ENCODE peak calls at places on chromosomes 5 and 9, in eight cellular contexts. One of them, this sample, is unnamed.

GRCh38 chr5:83249156-83249555 is 171.8 kb downstream of the XRCC4 start:
- DNase-seq in IMR-90: no peak
- DNase-seq in dorsolateral prefrontal cortex: no peak
- DNase-seq in GM12878: no peak
- DNase-seq in cardiac muscle cell: no peak
- DNase-seq in AG04450: no peak
- DNase-seq in neuronal stem cell: no peak
- DNase-seq in heart left ventricle: no peak
- DNase-seq in this sample: no peak

GRCh38 chr5:168987540-168988300 is 313.2 kb downstream of the SLIT3 start:
- DNase-seq in dorsolateral prefrontal cortex: peak
- DNase-seq in heart left ventricle: peak
- DNase-seq in GM12878: no peak
- DNase-seq in IMR-90: peak
- DNase-seq in neuronal stem cell: peak
- DNase-seq in AG04450: peak
- DNase-seq in cardiac muscle cell: peak
- DNase-seq in this sample: peak

GRCh38 chr9:127419306-127419705 is 4.9 kb upstream of the ZNF79 start:
- DNase-seq in GM12878: no peak
- DNase-seq in neuronal stem cell: no peak
- DNase-seq in dorsolateral prefrontal cortex: no peak
- DNase-seq in cardiac muscle cell: no peak
- DNase-seq in heart left ventricle: no peak
- DNase-seq in IMR-90: no peak
- DNase-seq in AG04450: no peak
- DNase-seq in this sample: no peak

GRCh38 chr9:124334568-124335319 is 77.0 kb downstream of the NEK6 start:
- DNase-seq in neuronal stem cell: no peak
- DNase-seq in dorsolateral prefrontal cortex: no peak
- DNase-seq in IMR-90: no peak
- DNase-seq in cardiac muscle cell: no peak
- DNase-seq in AG04450: no peak
- DNase-seq in heart left ventricle: no peak
- DNase-seq in GM12878: no peak
- DNase-seq in this sample: no peak

GRCh38 chr9:106920701-106921283 is 57.8 kb downstream of the ZNF462 start:
- DNase-seq in IMR-90: peak
- DNase-seq in GM12878: no peak
- DNase-seq in dorsolateral prefrontal cortex: no peak
- DNase-seq in neuronal stem cell: peak
- DNase-seq in AG04450: no peak
- DNase-seq in cardiac muscle cell: no peak
- DNase-seq in heart left ventricle: peak
- DNase-seq in this sample: no peak

GRCh38 chr5:505946-506555 is 18.2 kb downstream of the SLC9A3 start:
- DNase-seq in IMR-90: no peak
- DNase-seq in heart left ventricle: no peak
- DNase-seq in GM12878: no peak
- DNase-seq in cardiac muscle cell: no peak
- DNase-seq in neuronal stem cell: no peak
- DNase-seq in dorsolateral prefrontal cortex: no peak
- DNase-seq in AG04450: no peak
- DNase-seq in this sample: no peak

GRCh38 chr5:59569158-59569557 is 324.4 kb downstream of the PDE4D start:
- DNase-seq in IMR-90: no peak
- DNase-seq in AG04450: no peak
- DNase-seq in neuronal stem cell: no peak
- DNase-seq in GM12878: no peak
- DNase-seq in dorsolateral prefrontal cortex: no peak
- DNase-seq in heart left ventricle: no peak
- DNase-seq in cardiac muscle cell: no peak
- DNase-seq in this sample: no peak

GRCh38 chr5:96934291-96934694 is 1.6 kb upstream of the LNPEP start:
- DNase-seq in neuronal stem cell: no peak
- DNase-seq in AG04450: peak
- DNase-seq in dorsolateral prefrontal cortex: no peak
- DNase-seq in heart left ventricle: no peak
- DNase-seq in GM12878: no peak
- DNase-seq in cardiac muscle cell: peak
- DNase-seq in IMR-90: peak
- DNase-seq in this sample: no peak

GRCh38 chr5:27020965-27021364 is 17.4 kb downstream of the CDH9 start:
- DNase-seq in dorsolateral prefrontal cortex: no peak
- DNase-seq in neuronal stem cell: no peak
- DNase-seq in IMR-90: peak
- DNase-seq in cardiac muscle cell: peak
- DNase-seq in heart left ventricle: no peak
- DNase-seq in GM12878: no peak
- DNase-seq in AG04450: no peak
- DNase-seq in this sample: no peak

GRCh38 chr5:97534166-97534565 is 351.1 kb upstream of the RIOK2 start:
- DNase-seq in cardiac muscle cell: peak
- DNase-seq in GM12878: no peak
- DNase-seq in neuronal stem cell: peak
- DNase-seq in AG04450: peak
- DNase-seq in dorsolateral prefrontal cortex: no peak
- DNase-seq in heart left ventricle: no peak
- DNase-seq in IMR-90: peak
- DNase-seq in this sample: no peak

GRCh38 chr5:109529520-109529919 is 119.7 kb upstream of the PJA2 start:
- DNase-seq in AG04450: no peak
- DNase-seq in cardiac muscle cell: no peak
- DNase-seq in IMR-90: peak
- DNase-seq in neuronal stem cell: no peak
- DNase-seq in heart left ventricle: peak
- DNase-seq in dorsolateral prefrontal cortex: no peak
- DNase-seq in GM12878: no peak
- DNase-seq in this sample: no peak

GRCh38 chr9:109499631-109500120 is 1.6 kb upstream of the PTPN3 start:
- DNase-seq in heart left ventricle: peak
- DNase-seq in neuronal stem cell: peak
- DNase-seq in dorsolateral prefrontal cortex: peak
- DNase-seq in GM12878: no peak
- DNase-seq in IMR-90: no peak
- DNase-seq in cardiac muscle cell: peak
- DNase-seq in AG04450: no peak
- DNase-seq in this sample: peak
- H3K4me3 ChIP-seq in heart left ventricle: peak
- H3K4me3 ChIP-seq in neuronal stem cell: peak
- H3K4me3 ChIP-seq in dorsolateral prefrontal cortex: peak
- H3K4me3 ChIP-seq in GM12878: no peak
- H3K4me3 ChIP-seq in IMR-90: peak
- H3K4me3 ChIP-seq in cardiac muscle cell: peak
- H3K4me3 ChIP-seq in AG04450: peak
- H3K4me3 ChIP-seq in this sample: peak

GRCh38 chr5:10320793-10321192 is 13.1 kb upstream of the CMBL start:
- DNase-seq in AG04450: no peak
- DNase-seq in heart left ventricle: no peak
- DNase-seq in dorsolateral prefrontal cortex: no peak
- DNase-seq in GM12878: no peak
- DNase-seq in neuronal stem cell: no peak
- DNase-seq in IMR-90: no peak
- DNase-seq in cardiac muscle cell: no peak
- DNase-seq in this sample: no peak

GRCh38 chr5:10321882-10322281 is 14.2 kb upstream of the CMBL start:
- DNase-seq in dorsolateral prefrontal cortex: no peak
- DNase-seq in GM12878: no peak
- DNase-seq in IMR-90: no peak
- DNase-seq in neuronal stem cell: no peak
- DNase-seq in cardiac muscle cell: no peak
- DNase-seq in AG04450: no peak
- DNase-seq in heart left ventricle: no peak
- DNase-seq in this sample: no peak

GRCh38 chr5:10328323-10328722 is 20.6 kb upstream of the CMBL start:
- DNase-seq in cardiac muscle cell: no peak
- DNase-seq in IMR-90: peak
- DNase-seq in AG04450: no peak
- DNase-seq in dorsolateral prefrontal cortex: no peak
- DNase-seq in neuronal stem cell: no peak
- DNase-seq in GM12878: no peak
- DNase-seq in heart left ventricle: no peak
- DNase-seq in this sample: no peak

GRCh38 chr5:10324519-10325370 is 17.0 kb upstream of the CMBL start:
- DNase-seq in dorsolateral prefrontal cortex: no peak
- DNase-seq in GM12878: no peak
- DNase-seq in AG04450: no peak
- DNase-seq in IMR-90: no peak
- DNase-seq in heart left ventricle: no peak
- DNase-seq in cardiac muscle cell: no peak
- DNase-seq in neuronal stem cell: no peak
- DNase-seq in this sample: no peak

DNA sequence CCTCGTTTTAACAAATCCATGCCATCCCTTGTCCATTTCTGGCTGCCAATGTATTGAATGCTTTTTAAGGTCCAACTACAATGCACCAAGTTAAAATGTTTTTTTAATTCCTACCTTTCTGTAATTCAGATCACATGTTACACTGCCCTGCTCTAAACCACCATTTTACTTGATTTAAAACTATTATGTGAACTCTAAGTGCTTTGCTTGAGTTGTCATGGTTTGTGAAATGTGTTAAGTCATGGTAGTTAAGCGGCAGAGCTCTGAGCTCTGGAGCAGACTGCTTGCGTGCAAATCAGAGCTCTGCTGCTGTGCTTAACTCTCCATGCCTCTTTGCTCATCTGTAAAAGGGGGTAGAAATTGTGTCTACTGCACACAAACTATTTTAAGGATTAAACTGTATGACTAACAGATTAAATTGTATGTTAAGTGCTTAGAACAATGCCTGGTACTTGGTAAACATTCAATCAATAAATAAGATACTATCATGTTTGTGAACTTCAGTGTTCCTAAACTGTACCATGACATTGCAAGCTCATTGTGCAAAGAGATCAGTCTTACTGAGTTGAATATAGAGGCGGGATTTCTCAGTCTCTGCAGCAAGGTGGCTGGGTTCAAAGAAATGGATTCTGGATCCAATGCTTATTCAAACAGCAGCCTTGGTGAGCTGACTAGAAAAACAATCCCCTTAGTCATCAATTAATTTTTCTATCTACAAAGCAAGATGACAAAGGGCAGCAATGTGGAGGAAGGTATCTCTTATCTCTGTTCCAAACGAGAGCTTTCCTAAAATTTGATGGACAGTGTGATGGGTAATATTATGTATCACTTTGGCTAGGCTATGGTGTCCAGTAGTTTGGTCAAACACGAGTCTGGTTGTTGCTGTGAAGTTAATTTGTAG is 16.1 kb upstream of the CMBL start:
- DNase-seq in neuronal stem cell: no peak
- DNase-seq in AG04450: no peak
- DNase-seq in IMR-90: peak
- DNase-seq in cardiac muscle cell: no peak
- DNase-seq in GM12878: no peak
- DNase-seq in heart left ventricle: no peak
- DNase-seq in dorsolateral prefrontal cortex: no peak
- DNase-seq in this sample: no peak
- H3K27ac ChIP-seq in neuronal stem cell: no peak
- H3K27ac ChIP-seq in AG04450: no peak
- H3K27ac ChIP-seq in IMR-90: no peak
- H3K27ac ChIP-seq in cardiac muscle cell: no peak
- H3K27ac ChIP-seq in GM12878: no peak
- H3K27ac ChIP-seq in heart left ventricle: peak
- H3K27ac ChIP-seq in dorsolateral prefrontal cortex: no peak
- H3K27ac ChIP-seq in this sample: peak

DNA sequence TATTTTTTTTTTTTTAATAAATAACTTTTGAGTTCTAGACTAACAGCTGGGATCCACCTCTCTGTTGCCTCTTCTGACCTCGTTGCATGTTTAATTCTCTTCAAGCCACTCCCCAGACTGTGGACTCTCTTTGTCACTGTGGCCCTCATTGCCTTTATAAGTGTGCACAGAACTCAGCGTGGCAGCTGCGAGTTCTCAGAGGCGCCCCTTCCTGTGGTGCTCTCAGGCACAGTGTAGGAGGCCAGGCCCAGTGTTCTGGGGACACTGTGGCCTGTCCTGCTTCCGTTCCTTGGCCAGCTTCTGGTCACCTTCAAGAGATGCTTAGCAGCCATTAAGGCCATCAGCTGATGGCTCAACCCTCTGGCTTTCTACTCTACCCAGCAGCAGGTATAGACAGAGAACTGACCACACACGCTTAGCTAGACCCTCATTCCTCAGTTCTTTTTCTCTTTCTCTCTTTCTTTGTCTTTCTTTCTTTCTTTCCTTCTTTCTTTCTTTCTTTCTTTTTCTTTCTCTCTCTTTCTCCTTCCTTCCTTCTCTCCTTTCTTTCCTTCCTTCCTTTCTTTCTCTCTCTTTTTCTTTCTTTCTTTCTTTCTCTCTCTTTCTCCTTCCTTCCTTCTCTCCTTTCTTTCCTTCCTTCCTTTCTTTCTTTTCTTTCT is 27.7 kb downstream of the STC2 start:
- DNase-seq in GM12878: no peak
- DNase-seq in IMR-90: no peak
- DNase-seq in cardiac muscle cell: no peak
- DNase-seq in neuronal stem cell: no peak
- DNase-seq in AG04450: no peak
- DNase-seq in heart left ventricle: no peak
- DNase-seq in dorsolateral prefrontal cortex: no peak
- DNase-seq in this sample: no peak
- H3K4me3 ChIP-seq in GM12878: no peak
- H3K4me3 ChIP-seq in IMR-90: no peak
- H3K4me3 ChIP-seq in cardiac muscle cell: no peak
- H3K4me3 ChIP-seq in neuronal stem cell: no peak
- H3K4me3 ChIP-seq in AG04450: no peak
- H3K4me3 ChIP-seq in heart left ventricle: no peak
- H3K4me3 ChIP-seq in dorsolateral prefrontal cortex: no peak
- H3K4me3 ChIP-seq in this sample: no peak

GRCh38 chr5:132263548-132264261 is 6.2 kb downstream of the PDLIM4 start:
- DNase-seq in AG04450: peak
- DNase-seq in heart left ventricle: no peak
- DNase-seq in dorsolateral prefrontal cortex: no peak
- DNase-seq in neuronal stem cell: no peak
- DNase-seq in IMR-90: peak
- DNase-seq in GM12878: no peak
- DNase-seq in cardiac muscle cell: no peak
- DNase-seq in this sample: no peak
- H3K27ac ChIP-seq in AG04450: peak
- H3K27ac ChIP-seq in heart left ventricle: peak
- H3K27ac ChIP-seq in dorsolateral prefrontal cortex: no peak
- H3K27ac ChIP-seq in neuronal stem cell: no peak
- H3K27ac ChIP-seq in IMR-90: peak
- H3K27ac ChIP-seq in GM12878: no peak
- H3K27ac ChIP-seq in cardiac muscle cell: no peak
- H3K27ac ChIP-seq in this sample: peak

DNA sequence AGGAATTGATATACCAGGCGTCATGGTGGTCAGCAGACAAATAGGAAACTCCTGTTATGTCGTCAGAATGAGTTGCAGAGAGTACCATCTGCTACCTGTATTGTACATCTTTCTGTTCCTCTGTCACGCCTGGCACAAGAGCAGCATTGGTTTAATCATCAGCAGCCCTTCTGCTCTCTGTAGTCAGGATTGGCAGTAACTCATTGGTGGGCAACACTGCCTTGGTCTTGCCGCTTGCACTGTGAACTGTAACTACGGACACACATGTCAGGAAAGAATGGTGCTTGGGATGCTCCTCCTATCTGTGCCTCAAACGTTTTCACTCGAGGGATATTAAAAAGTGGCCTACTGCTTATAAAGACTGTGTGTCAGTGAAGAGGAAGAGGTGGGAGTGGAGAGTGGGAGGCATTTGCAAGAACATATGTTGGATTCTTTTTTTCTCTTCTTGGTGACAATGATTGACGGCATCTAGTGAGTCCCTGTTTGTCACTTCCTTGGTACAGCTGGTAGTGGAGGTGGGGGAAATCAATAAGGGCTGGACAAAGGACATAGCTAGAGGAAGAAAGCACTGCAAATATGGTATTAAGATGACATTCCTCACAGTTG is 76.6 kb downstream of the F2RL2 start:
- DNase-seq in GM12878: peak
- DNase-seq in cardiac muscle cell: no peak
- DNase-seq in neuronal stem cell: no peak
- DNase-seq in IMR-90: no peak
- DNase-seq in dorsolateral prefrontal cortex: no peak
- DNase-seq in heart left ventricle: no peak
- DNase-seq in AG04450: no peak
- DNase-seq in this sample: no peak
- H3K4me3 ChIP-seq in GM12878: peak
- H3K4me3 ChIP-seq in cardiac muscle cell: no peak
- H3K4me3 ChIP-seq in neuronal stem cell: no peak
- H3K4me3 ChIP-seq in IMR-90: no peak
- H3K4me3 ChIP-seq in dorsolateral prefrontal cortex: no peak
- H3K4me3 ChIP-seq in heart left ventricle: no peak
- H3K4me3 ChIP-seq in AG04450: no peak
- H3K4me3 ChIP-seq in this sample: no peak